ENCODE peak calls at places on chromosomes 2 and 18, in seven cellular contexts. C is Right ventricle myocardium superior; Z is activated CD8-positive, alpha-beta T cell treated with anti-CD3 and anti-CD28 coated beads for 36 hours; J is SK-MEL-5; W is HS-5; B is fibroblast of lung; P is left ventricle myocardium inferior. K is an unnamed sample.

GRCh38 chr2:37775908-37776250 is 104.4 kb upstream of the CDC42EP3 start:
- DNase-seq in C (no peak), Z (no peak), J (no peak), W (no peak), B (peak), P (no peak), K (no peak)

GRCh38 chr2:204695506-204695905 is 150.2 kb downstream of the PARD3B start:
- DNase-seq in C (no peak), Z (no peak), J (no peak), W (no peak), B (peak), P (no peak), K (no peak)

GRCh38 chr2:237996041-237996593 is 29.3 kb downstream of the UBE2F start:
- DNase-seq in C (no peak), Z (no peak), J (peak), W (peak), B (peak), P (no peak), K (no peak)

GRCh38 chr18:72895548-72895947 is 27.8 kb upstream of the NETO1 start:
- DNase-seq in C (no peak), Z (no peak), J (no peak), W (no peak), B (peak), P (no peak), K (no peak)

GRCh38 chr18:74482697-74483096 is 13.5 kb upstream of the CNDP2 start:
- DNase-seq in C (no peak), Z (no peak), J (no peak), W (no peak), B (no peak), P (no peak), K (no peak)

GRCh38 chr2:84417453-84417852 is 41.6 kb downstream of the SUCLG1 start:
- DNase-seq in C (no peak), Z (no peak), J (no peak), W (no peak), B (peak), P (no peak), K (no peak)

GRCh38 chr18:21449367-21450250 is 150.9 kb downstream of the ESCO1 start:
- DNase-seq in C (no peak), Z (no peak), J (no peak), W (no peak), B (no peak), P (no peak), K (no peak)

GRCh38 chr2:50448556-50448955 is 583.4 kb downstream of the NRXN1 start:
- DNase-seq in C (no peak), Z (no peak), J (no peak), W (no peak), B (no peak), P (no peak), K (peak)

GRCh38 chr2:226556050-226556449 is 243.6 kb downstream of the IRS1 start:
- DNase-seq in C (no peak), Z (no peak), J (no peak), W (no peak), B (peak), P (no peak), K (no peak)

GRCh38 chr18:47710451-47710850 is 220.0 kb downstream of the SMAD2 start:
- DNase-seq in C (no peak), Z (no peak), J (no peak), W (no peak), B (no peak), P (no peak), K (no peak)

GRCh38 chr2:230893881-230894781 is 29.4 kb downstream of the ITM2C start:
- DNase-seq in C (no peak), Z (no peak), J (no peak), W (no peak), B (no peak), P (no peak), K (no peak)

K was measured in A673.